ENCODE peak calls at places on chromosomes 2 and 18, in four cellular contexts. D, F, B and V are unnamed samples.

GRCh38 chr2:240245706-240246105 is 105.2 kb upstream of the OTOS start:
- DNase-seq in D (no peak), B (peak), F (peak), V (no peak)

GRCh38 chr18:48333563-48333962 is 75.6 kb downstream of the ZBTB7C start:
- DNase-seq in B (no peak), D (no peak), F (no peak), V (no peak)

GRCh38 chr2:241014764-241015163 is 16.3 kb downstream of the SNED1 start:
- DNase-seq in B (peak), F (peak), D (no peak), V (no peak)

GRCh38 chr2:42933824-42934254 is 141.5 kb upstream of the HAAO start:
- DNase-seq in F (no peak), B (peak), D (no peak), V (no peak)

GRCh38 chr2:190017837-190018236 is 44.7 kb downstream of the MSTN start:
- DNase-seq in F (no peak), D (no peak), B (no peak), V (no peak)

GRCh38 chr2:119823734-119824334 is 64.1 kb downstream of the PTPN4 start:
- DNase-seq in D (no peak), F (no peak), B (no peak), V (peak)

GRCh38 chr2:28981016-28981441 is at the start of gene TOGARAM2:
- DNase-seq in B (no peak), D (no peak), F (peak), V (no peak)

GRCh38 chr18:77054606-77055428 is 77.8 kb downstream of the MBP start:
- DNase-seq in B (peak), D (peak), F (peak), V (peak)

GRCh38 chr18:44743626-44744025 is 62.9 kb downstream of the SETBP1 start:
- DNase-seq in F (no peak), D (no peak), B (no peak), V (no peak)

GRCh38 chr2:197241590-197241989 is 69.0 kb downstream of the ANKRD44 start:
- DNase-seq in B (no peak), F (no peak), D (no peak), V (no peak)

GRCh38 chr2:174492963-174493431 is 6.2 kb upstream of the GPR155 start:
- DNase-seq in D (no peak), F (no peak), B (no peak), V (no peak)

GRCh38 chr2:12965540-12966269 is 249.0 kb downstream of the TRIB2 start:
- DNase-seq in F (no peak), B (no peak), D (peak), V (peak)

GRCh38 chr2:218218409-218219185 is 1.6 kb downstream of the ARPC2 start:
- DNase-seq in F (no peak), D (no peak), B (no peak), V (no peak)

GRCh38 chr2:46014911-46015654 is 282.1 kb upstream of the EPAS1 start:
- DNase-seq in F (no peak), B (no peak), D (no peak), V (peak)

GRCh38 chr2:144927429-144927828 is 407.5 kb upstream of the ZEB2 start:
- DNase-seq in F (no peak), B (no peak), D (no peak), V (no peak)

GRCh38 chr2:231452799-231453508 is 11.3 kb downstream of the NCL start:
- DNase-seq in B (no peak), F (no peak), D (no peak), V (no peak)

GRCh38 chr2:28009732-28010131 is 119.2 kb downstream of the BABAM2 start:
- DNase-seq in F (no peak), D (no peak), B (no peak), V (no peak)

GRCh38 chr2:20934226-20934625 is 109.6 kb downstream of the APOB start:
- DNase-seq in D (no peak), B (no peak), F (no peak), V (no peak)

GRCh38 chr2:38702413-38702812 is 36.5 kb downstream of the GALM start:
- DNase-seq in D (peak), F (no peak), B (no peak), V (no peak)

GRCh38 chr2:98453531-98453930 is 8.9 kb downstream of the INPP4A start:
- DNase-seq in D (no peak), F (peak), B (no peak), V (no peak)

GRCh38 chr18:49878567-49878966 is 65.2 kb upstream of the ACAA2 start:
- DNase-seq in D (no peak), B (no peak), F (no peak), V (no peak)

GRCh38 chr2:70948350-70949003 is 12.8 kb downstream of the ATP6V1B1 start:
- DNase-seq in B (peak), D (peak), F (peak), V (peak)

GRCh38 chr2:233124449-233125080 is 64.4 kb downstream of the INPP5D start:
- DNase-seq in D (no peak), B (no peak), F (no peak), V (no peak)

GRCh38 chr18:48547456-48548403 is 8.9 kb downstream of the CTIF start:
- DNase-seq in F (no peak), D (no peak), B (no peak), V (peak)

GRCh38 chr2:113324684-113325160 is 46.0 kb upstream of the PAX8 start:
- DNase-seq in D (peak), F (no peak), B (peak), V (peak)

GRCh38 chr18:5162111-5162510 is 34.9 kb downstream of the AKAIN1 start:
- DNase-seq in B (no peak), D (no peak), F (no peak), V (no peak)

GRCh38 chr2:16693854-16694253 is 28.2 kb upstream of the CYRIA start:
- DNase-seq in B (no peak), F (no peak), D (no peak), V (no peak)

GRCh38 chr2:70002241-70002896 is 40.9 kb upstream of the ASPRV1 start:
- DNase-seq in D (no peak), B (peak), F (no peak), V (no peak)

GRCh38 chr18:50053142-50053541 is 141.8 kb downstream of the MYO5B start:
- DNase-seq in B (no peak), D (no peak), F (no peak), V (no peak)

GRCh38 chr18:8643479-8643878 is 34.2 kb downstream of the RAB12 start:
- DNase-seq in B (no peak), F (no peak), D (no peak), V (no peak)

GRCh38 chr2:207072579-207072978 is 93.2 kb downstream of the KLF7 start:
- DNase-seq in B (no peak), F (no peak), D (no peak), V (no peak)

GRCh38 chr2:157940024-157940423 is 63.9 kb upstream of the ACVR1 start:
- DNase-seq in B (no peak), D (no peak), F (no peak), V (no peak)

DNA sequence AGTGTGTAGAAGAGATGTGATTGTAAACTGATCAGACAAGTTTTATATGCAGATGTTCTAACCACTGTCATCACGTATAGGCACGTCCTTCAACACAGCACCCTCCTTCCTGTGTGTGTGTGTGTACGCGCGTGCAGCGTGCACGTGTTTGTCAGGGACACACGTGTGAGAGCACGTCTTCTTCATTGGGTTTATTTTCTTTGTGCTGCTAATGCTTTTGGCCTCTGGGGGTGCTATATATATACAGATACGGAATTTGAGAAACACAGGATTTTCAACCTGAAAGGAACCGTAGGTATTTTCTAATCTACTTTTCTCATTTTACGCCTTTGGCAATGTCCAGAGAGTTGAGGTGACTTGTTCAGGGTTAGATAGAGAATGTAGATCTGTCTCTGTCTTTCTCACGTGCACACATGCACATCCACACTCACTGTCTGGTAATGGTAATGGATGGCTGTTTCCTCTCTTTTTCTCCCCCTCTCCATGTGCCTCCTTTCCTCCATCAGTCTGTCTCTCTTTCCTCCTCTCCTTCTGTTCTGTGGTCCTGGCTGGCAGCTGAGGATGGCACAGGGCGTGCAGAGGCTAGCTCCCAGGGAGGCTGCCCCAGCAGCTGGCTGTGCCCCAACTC is 13.4 kb upstream of the CELF4 start:
- DNase-seq in F (no peak), D (no peak), B (no peak), V (peak)
- TF ChIP-seq CTCF in F (no peak), D (peak), B (no peak), V (peak)

GRCh38 chr2:52810460-52810859 is 957.1 kb upstream of the CHAC2 start:
- DNase-seq in F (no peak), D (no peak), B (no peak), V (no peak)
- TF ChIP-seq CTCF in F (no peak), D (peak), B (no peak), V (no peak)

DNA sequence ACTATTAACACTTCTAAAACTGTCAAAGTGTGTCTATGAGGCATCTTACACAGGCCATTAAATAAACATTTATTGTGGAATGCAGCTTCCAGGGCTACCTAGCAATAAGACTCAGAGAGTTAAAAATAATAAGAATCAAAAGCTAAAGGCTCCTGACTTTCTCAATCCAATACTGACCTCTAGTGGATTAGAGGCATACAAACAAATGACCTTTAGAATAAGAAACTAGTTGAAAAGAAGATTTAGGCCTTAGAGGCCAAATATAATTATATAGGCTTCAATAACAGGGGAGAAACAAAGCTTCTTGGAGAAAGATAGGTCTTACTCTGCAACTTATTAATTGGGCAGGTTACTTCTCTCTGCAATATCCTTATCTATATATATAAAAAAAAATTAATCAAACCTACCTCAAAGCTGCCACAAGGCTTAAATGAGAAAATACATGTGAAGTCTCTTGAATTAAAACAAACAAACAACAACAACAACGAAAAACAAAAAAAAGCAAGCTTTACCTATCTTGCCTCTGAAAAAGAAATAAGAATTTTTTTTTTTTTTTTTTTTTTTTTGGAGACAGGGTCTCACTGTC is 246.1 kb downstream of the EXOC6B start:
- DNase-seq in D (peak), B (no peak), F (no peak), V (peak)
- TF ChIP-seq CTCF in D (peak), B (peak), F (peak), V (peak)

GRCh38 chr2:216055661-216056060 is 25.9 kb downstream of the PECR start:
- DNase-seq in F (no peak), B (no peak), D (no peak), V (no peak)
- TF ChIP-seq CTCF in F (no peak), B (no peak), D (no peak), V (no peak)

DNA sequence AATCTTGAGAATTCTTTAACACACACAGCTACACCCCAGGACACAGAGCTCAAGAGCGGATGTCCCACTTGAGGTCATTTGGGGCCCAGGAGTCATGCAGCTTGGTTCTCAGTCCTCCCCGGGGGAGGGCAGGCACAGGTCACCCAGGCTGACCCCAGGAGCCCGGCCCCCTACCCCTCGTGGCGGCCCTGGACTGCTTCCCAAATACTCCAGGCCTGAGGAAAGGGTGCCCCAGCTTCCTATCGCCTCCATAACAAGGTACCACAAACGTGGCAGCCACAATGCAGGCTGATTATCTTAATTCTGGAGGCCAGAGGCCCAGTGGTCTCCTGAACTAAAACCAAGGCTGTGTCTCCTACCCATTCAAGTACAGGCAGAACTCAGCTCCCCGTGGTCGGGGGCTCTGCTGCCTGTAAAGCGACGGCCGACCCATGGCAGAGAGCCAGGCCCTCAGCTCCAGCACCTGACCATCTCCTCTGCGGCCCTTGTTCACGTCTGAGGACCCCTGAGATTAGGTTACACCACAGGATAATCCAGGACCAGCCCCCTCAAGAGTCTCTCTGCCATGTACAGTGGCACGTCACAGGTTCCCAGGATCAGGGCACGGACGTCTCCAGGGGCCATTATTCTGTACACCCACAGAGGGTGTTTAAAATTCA is 10.5 kb downstream of the SLC66A2 start:
- DNase-seq in D (no peak), F (peak), B (peak), V (no peak)
- TF ChIP-seq CTCF in D (no peak), F (no peak), B (no peak), V (no peak)

DNA sequence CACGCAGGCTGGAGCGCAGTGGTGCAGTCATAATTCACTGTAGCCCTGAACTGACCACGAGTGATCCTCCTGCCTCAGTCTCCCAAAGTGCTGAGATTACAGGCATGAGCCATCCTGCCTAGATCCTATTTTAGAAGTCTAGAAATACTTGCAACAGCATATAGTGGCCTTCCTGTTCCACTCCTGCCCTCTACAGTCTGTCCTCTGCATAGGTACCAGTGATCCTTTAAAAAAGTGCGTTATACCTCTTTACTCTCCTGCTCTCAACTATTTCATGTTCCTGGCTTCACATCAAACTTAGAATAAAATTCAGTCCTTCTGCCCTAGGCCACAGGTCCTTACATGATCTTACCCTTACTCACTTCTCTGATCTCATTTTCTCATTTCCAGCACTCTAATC is 6.0 kb downstream of the COMMD1 start:
- DNase-seq in B (no peak), D (no peak), F (no peak), V (no peak)
- TF ChIP-seq CTCF in B (no peak), D (peak), F (no peak), V (no peak)

GRCh38 chr2:54454922-54455583 is 1.1 kb upstream of the SPTBN1 start:
- DNase-seq in F (peak), D (no peak), B (no peak), V (no peak)

GRCh38 chr2:54457326-54458023 is 1.3 kb downstream of the SPTBN1 start:
- DNase-seq in D (no peak), F (peak), B (peak), V (no peak)

GRCh38 chr2:54454548-54454921 is 1.6 kb upstream of the SPTBN1 start:
- DNase-seq in D (no peak), F (no peak), B (no peak), V (no peak)

GRCh38 chr2:54456526-54457325 is 599 bp downstream of the SPTBN1 start:
- DNase-seq in F (peak), B (no peak), D (no peak), V (no peak)

GRCh38 chr2:54455584-54456525 is at the start of gene SPTBN1:
- DNase-seq in F (peak), B (peak), D (peak), V (no peak)
- TF ChIP-seq CTCF in F (no peak), B (no peak), D (no peak), V (no peak)